ENCODE peak calls at places on chromosome 22, in six cellular contexts. One of them, this sample, is unnamed. For H3K9me3 and H3K4me1, the result is how much of the 10 kb centered on the place peaks cover.

GRCh38 chr22:31968022-31968421 is 23.7 kb downstream of the YWHAH start:
- DNase-seq in prostate gland: no peak
- DNase-seq in A549: no peak
- DNase-seq in lower lobe of right lung: no peak
- DNase-seq in colonic mucosa: no peak
- DNase-seq in psoas muscle: no peak
- DNase-seq in this sample: no peak

GRCh38 chr22:29871684-29872083 is 11.3 kb upstream of the MTMR3 start:
- DNase-seq in A549: no peak
- DNase-seq in prostate gland: peak
- DNase-seq in lower lobe of right lung: no peak
- DNase-seq in psoas muscle: peak
- DNase-seq in colonic mucosa: no peak
- DNase-seq in this sample: no peak

GRCh38 chr22:30127749-30128166 is 47.5 kb downstream of the HORMAD2 start:
- DNase-seq in A549: no peak
- DNase-seq in prostate gland: no peak
- DNase-seq in colonic mucosa: no peak
- DNase-seq in lower lobe of right lung: no peak
- DNase-seq in psoas muscle: no peak
- DNase-seq in this sample: no peak

GRCh38 chr22:42645938-42646568 is 3.1 kb downstream of the CYB5R3 start:
- DNase-seq in prostate gland: peak
- DNase-seq in A549: no peak
- DNase-seq in colonic mucosa: peak
- DNase-seq in lower lobe of right lung: no peak
- DNase-seq in psoas muscle: no peak
- DNase-seq in this sample: peak

GRCh38 chr22:20242393-20243175 is 25.5 kb downstream of the RTN4R start:
- DNase-seq in A549: no peak
- DNase-seq in colonic mucosa: no peak
- DNase-seq in lower lobe of right lung: no peak
- DNase-seq in psoas muscle: no peak
- DNase-seq in prostate gland: no peak
- DNase-seq in this sample: no peak

GRCh38 chr22:35777335-35777975 is 59.8 kb downstream of the APOL5 start:
- DNase-seq in psoas muscle: no peak
- DNase-seq in colonic mucosa: no peak
- DNase-seq in lower lobe of right lung: no peak
- DNase-seq in A549: no peak
- DNase-seq in prostate gland: no peak
- DNase-seq in this sample: no peak

GRCh38 chr22:35601743-35602633 is 15.1 kb downstream of the MB start:
- DNase-seq in colonic mucosa: no peak
- DNase-seq in lower lobe of right lung: peak
- DNase-seq in psoas muscle: peak
- DNase-seq in A549: no peak
- DNase-seq in prostate gland: no peak
- DNase-seq in this sample: peak

GRCh38 chr22:31790240-31790639 is 36.4 kb downstream of the DEPDC5 start:
- DNase-seq in A549: no peak
- DNase-seq in psoas muscle: no peak
- DNase-seq in colonic mucosa: no peak
- DNase-seq in lower lobe of right lung: no peak
- DNase-seq in prostate gland: no peak
- DNase-seq in this sample: no peak

GRCh38 chr22:26713823-26714449 is 56.5 kb downstream of the MIAT start:
- DNase-seq in A549: no peak
- DNase-seq in psoas muscle: no peak
- DNase-seq in prostate gland: no peak
- DNase-seq in colonic mucosa: no peak
- DNase-seq in lower lobe of right lung: no peak
- DNase-seq in this sample: no peak

DNA sequence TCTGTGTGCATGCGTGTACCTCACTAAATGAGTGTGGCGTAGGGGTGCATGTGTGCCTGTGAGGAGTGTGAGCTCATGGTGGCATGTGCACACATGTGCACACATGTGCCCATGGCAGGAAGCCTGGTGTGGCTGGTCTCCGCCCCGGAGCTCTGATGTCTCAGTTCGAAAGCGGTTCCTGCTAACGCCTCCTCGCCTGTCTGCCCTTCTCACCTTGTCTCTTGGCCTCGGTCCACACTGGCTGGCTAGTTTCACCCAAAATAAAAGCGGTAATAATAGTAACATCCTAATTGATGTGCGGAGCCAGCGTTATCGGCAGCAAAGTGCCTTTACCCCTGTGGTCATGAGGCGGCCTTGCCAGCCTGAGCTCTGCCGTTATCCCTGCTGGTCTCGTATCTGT is 1190.4 kb downstream of the BRD1 start:
- DNase-seq in lower lobe of right lung: no peak
- DNase-seq in prostate gland: no peak
- DNase-seq in A549: no peak
- DNase-seq in colonic mucosa: no peak
- DNase-seq in psoas muscle: no peak
- DNase-seq in this sample: no peak
- H3K9me3 ChIP-seq in lower lobe of right lung: under half
- H3K9me3 ChIP-seq in prostate gland: under half
- H3K9me3 ChIP-seq in A549: under half
- H3K9me3 ChIP-seq in colonic mucosa: under half
- H3K9me3 ChIP-seq in psoas muscle: under half
- H3K9me3 ChIP-seq in this sample: under half

GRCh38 chr22:23538502-23538860 is 41.6 kb downstream of the IGLL1 start:
- DNase-seq in psoas muscle: no peak
- DNase-seq in colonic mucosa: no peak
- DNase-seq in lower lobe of right lung: peak
- DNase-seq in prostate gland: no peak
- DNase-seq in A549: no peak
- DNase-seq in this sample: no peak

GRCh38 chr22:23536821-23537345 is 43.2 kb downstream of the IGLL1 start:
- DNase-seq in psoas muscle: no peak
- DNase-seq in A549: no peak
- DNase-seq in prostate gland: no peak
- DNase-seq in lower lobe of right lung: peak
- DNase-seq in colonic mucosa: no peak
- DNase-seq in this sample: no peak

GRCh38 chr22:23542933-23543332 is 37.2 kb downstream of the IGLL1 start:
- DNase-seq in A549: no peak
- DNase-seq in psoas muscle: no peak
- DNase-seq in prostate gland: no peak
- DNase-seq in lower lobe of right lung: no peak
- DNase-seq in colonic mucosa: no peak
- DNase-seq in this sample: no peak

GRCh38 chr22:23537421-23537820 is 42.7 kb downstream of the IGLL1 start:
- DNase-seq in prostate gland: no peak
- DNase-seq in colonic mucosa: no peak
- DNase-seq in lower lobe of right lung: peak
- DNase-seq in A549: no peak
- DNase-seq in psoas muscle: peak
- DNase-seq in this sample: no peak

GRCh38 chr22:23539135-23539838 is 40.8 kb downstream of the IGLL1 start:
- DNase-seq in colonic mucosa: peak
- DNase-seq in prostate gland: peak
- DNase-seq in lower lobe of right lung: peak
- DNase-seq in A549: peak
- DNase-seq in psoas muscle: peak
- DNase-seq in this sample: peak
- H3K4me1 ChIP-seq in colonic mucosa: under half
- H3K4me1 ChIP-seq in prostate gland: under half
- H3K4me1 ChIP-seq in lower lobe of right lung: under half
- H3K4me1 ChIP-seq in A549: under half
- H3K4me1 ChIP-seq in psoas muscle: under half
- H3K4me1 ChIP-seq in this sample: under half

GRCh38 chr22:40313007-40313406 is 33.3 kb upstream of the ADSL start:
- DNase-seq in colonic mucosa: no peak
- DNase-seq in prostate gland: no peak
- DNase-seq in lower lobe of right lung: no peak
- DNase-seq in psoas muscle: no peak
- DNase-seq in A549: no peak
- DNase-seq in this sample: no peak

GRCh38 chr22:40312050-40312449 is 34.2 kb upstream of the ADSL start:
- DNase-seq in lower lobe of right lung: no peak
- DNase-seq in A549: no peak
- DNase-seq in psoas muscle: no peak
- DNase-seq in prostate gland: no peak
- DNase-seq in colonic mucosa: no peak
- DNase-seq in this sample: no peak

GRCh38 chr22:40310081-40310770 is 36.1 kb upstream of the ADSL start:
- DNase-seq in lower lobe of right lung: no peak
- DNase-seq in prostate gland: no peak
- DNase-seq in A549: no peak
- DNase-seq in colonic mucosa: no peak
- DNase-seq in psoas muscle: no peak
- DNase-seq in this sample: peak

GRCh38 chr22:40308999-40309578 is 37.2 kb upstream of the ADSL start:
- DNase-seq in lower lobe of right lung: no peak
- DNase-seq in prostate gland: no peak
- DNase-seq in psoas muscle: no peak
- DNase-seq in A549: no peak
- DNase-seq in colonic mucosa: no peak
- DNase-seq in this sample: no peak

GRCh38 chr22:40310771-40311120 is 35.6 kb upstream of the ADSL start:
- DNase-seq in A549: no peak
- DNase-seq in prostate gland: no peak
- DNase-seq in psoas muscle: no peak
- DNase-seq in lower lobe of right lung: no peak
- DNase-seq in colonic mucosa: no peak
- DNase-seq in this sample: peak
- H3K4me3 ChIP-seq in A549: no peak
- H3K4me3 ChIP-seq in prostate gland: no peak
- H3K4me3 ChIP-seq in psoas muscle: no peak
- H3K4me3 ChIP-seq in lower lobe of right lung: no peak
- H3K4me3 ChIP-seq in colonic mucosa: no peak
- H3K4me3 ChIP-seq in this sample: no peak

DNA sequence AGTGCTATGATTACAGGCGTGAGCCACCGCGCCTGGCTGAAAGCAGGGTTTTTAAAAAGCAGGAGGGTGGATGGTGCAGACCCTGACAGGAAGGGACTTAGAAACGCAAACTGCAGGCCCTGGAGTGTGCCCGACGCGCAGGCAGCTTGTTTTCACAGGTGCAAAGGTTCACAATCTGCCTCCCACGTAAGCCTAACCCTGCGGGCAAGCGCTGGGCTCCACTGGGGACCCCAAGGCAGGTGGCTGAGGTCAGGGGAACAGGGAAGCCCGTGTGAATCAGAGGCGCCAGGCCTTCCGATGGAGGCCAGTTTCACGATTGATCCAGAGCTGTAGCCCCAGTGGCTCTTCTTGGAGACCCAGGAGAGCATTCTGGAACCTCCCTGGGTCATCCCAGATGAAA is 256.3 kb downstream of the BRD1 start:
- DNase-seq in prostate gland: no peak
- DNase-seq in A549: no peak
- DNase-seq in psoas muscle: no peak
- DNase-seq in lower lobe of right lung: no peak
- DNase-seq in colonic mucosa: no peak
- DNase-seq in this sample: no peak
- H3K9me3 ChIP-seq in prostate gland: under half
- H3K9me3 ChIP-seq in A549: under half
- H3K9me3 ChIP-seq in psoas muscle: under half
- H3K9me3 ChIP-seq in lower lobe of right lung: under half
- H3K9me3 ChIP-seq in colonic mucosa: under half
- H3K9me3 ChIP-seq in this sample: under half

GRCh38 chr22:38310518-38311330 is 6.5 kb downstream of the CSNK1E start:
- DNase-seq in psoas muscle: peak
- DNase-seq in A549: no peak
- DNase-seq in prostate gland: no peak
- DNase-seq in colonic mucosa: no peak
- DNase-seq in lower lobe of right lung: no peak
- DNase-seq in this sample: no peak

GRCh38 chr22:38309614-38310517 is 7.4 kb downstream of the CSNK1E start:
- DNase-seq in colonic mucosa: no peak
- DNase-seq in prostate gland: no peak
- DNase-seq in A549: no peak
- DNase-seq in psoas muscle: peak
- DNase-seq in lower lobe of right lung: no peak
- DNase-seq in this sample: peak

GRCh38 chr22:38311331-38311635 is 6.0 kb downstream of the CSNK1E start:
- DNase-seq in prostate gland: no peak
- DNase-seq in colonic mucosa: no peak
- DNase-seq in A549: no peak
- DNase-seq in psoas muscle: no peak
- DNase-seq in lower lobe of right lung: no peak
- DNase-seq in this sample: no peak

GRCh38 chr22:38305481-38306448 is 11.5 kb downstream of the CSNK1E start:
- DNase-seq in A549: no peak
- DNase-seq in psoas muscle: no peak
- DNase-seq in prostate gland: no peak
- DNase-seq in colonic mucosa: peak
- DNase-seq in lower lobe of right lung: no peak
- DNase-seq in this sample: peak

GRCh38 chr22:38308791-38309498 is 8.3 kb downstream of the CSNK1E start:
- DNase-seq in A549: no peak
- DNase-seq in colonic mucosa: no peak
- DNase-seq in psoas muscle: no peak
- DNase-seq in prostate gland: no peak
- DNase-seq in lower lobe of right lung: no peak
- DNase-seq in this sample: peak
- H3K4me1 ChIP-seq in A549: half or more
- H3K4me1 ChIP-seq in colonic mucosa: under half
- H3K4me1 ChIP-seq in psoas muscle: half or more
- H3K4me1 ChIP-seq in prostate gland: under half
- H3K4me1 ChIP-seq in lower lobe of right lung: half or more
- H3K4me1 ChIP-seq in this sample: half or more

GRCh38 chr22:40805699-40806203 is 13.4 kb downstream of the SLC25A17 start:
- DNase-seq in prostate gland: no peak
- DNase-seq in lower lobe of right lung: no peak
- DNase-seq in psoas muscle: no peak
- DNase-seq in colonic mucosa: no peak
- DNase-seq in A549: no peak
- DNase-seq in this sample: no peak

GRCh38 chr22:40808018-40808841 is 10.9 kb downstream of the SLC25A17 start:
- DNase-seq in lower lobe of right lung: no peak
- DNase-seq in psoas muscle: no peak
- DNase-seq in A549: no peak
- DNase-seq in prostate gland: no peak
- DNase-seq in colonic mucosa: no peak
- DNase-seq in this sample: no peak

GRCh38 chr22:40803292-40803691 is 15.9 kb downstream of the SLC25A17 start:
- DNase-seq in lower lobe of right lung: no peak
- DNase-seq in prostate gland: no peak
- DNase-seq in colonic mucosa: no peak
- DNase-seq in A549: no peak
- DNase-seq in psoas muscle: no peak
- DNase-seq in this sample: no peak

GRCh38 chr22:40805239-40805638 is 13.9 kb downstream of the SLC25A17 start:
- DNase-seq in colonic mucosa: no peak
- DNase-seq in A549: no peak
- DNase-seq in lower lobe of right lung: no peak
- DNase-seq in psoas muscle: no peak
- DNase-seq in prostate gland: no peak
- DNase-seq in this sample: no peak

DNA sequence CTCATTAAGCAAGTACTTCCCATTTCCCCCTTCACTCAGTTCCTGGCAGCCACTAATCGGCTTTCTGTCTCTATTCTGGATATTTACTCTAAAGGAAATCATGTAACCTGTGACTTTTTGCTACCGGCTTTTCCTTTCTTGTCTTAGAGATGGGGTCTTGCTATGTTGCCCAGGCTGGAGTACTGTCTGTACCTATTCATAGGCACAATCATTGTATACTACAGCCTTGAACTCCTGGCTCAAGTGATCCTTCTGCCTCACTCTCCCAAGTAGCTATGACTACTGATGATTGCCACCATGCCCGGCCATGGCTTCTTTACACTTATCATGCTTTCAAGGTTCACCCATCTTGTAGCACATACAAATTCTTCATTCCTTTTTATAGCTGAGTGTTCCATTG is 12.4 kb downstream of the SLC25A17 start:
- DNase-seq in psoas muscle: no peak
- DNase-seq in lower lobe of right lung: no peak
- DNase-seq in prostate gland: no peak
- DNase-seq in A549: no peak
- DNase-seq in colonic mucosa: no peak
- DNase-seq in this sample: no peak
- H3K4me3 ChIP-seq in psoas muscle: no peak
- H3K4me3 ChIP-seq in lower lobe of right lung: no peak
- H3K4me3 ChIP-seq in prostate gland: no peak
- H3K4me3 ChIP-seq in A549: no peak
- H3K4me3 ChIP-seq in colonic mucosa: no peak
- H3K4me3 ChIP-seq in this sample: no peak